ENCODE peak calls at places on chromosomes 7 and 10, in five cellular contexts. W, J, X, F and H are unnamed samples. For H3K36me3 and H3K27me3, the result is how much of the 10 kb centered on the place peaks cover.

GRCh38 chr7:149196151-149196704 is 882 bp downstream of the ZNF282 start:
- DNase-seq in W (peak), J (peak), X (no peak), F (peak), H (no peak)

GRCh38 chr7:76206633-76207032 is 4.9 kb downstream of the SRRM3 start:
- DNase-seq in W (no peak), J (no peak), X (no peak), F (no peak), H (no peak)

GRCh38 chr7:98329974-98330373 is 48.5 kb downstream of the BRI3 start:
- DNase-seq in W (no peak), J (no peak), X (no peak), F (no peak), H (no peak)

GRCh38 chr10:14184841-14185500 is 145.8 kb downstream of the FRMD4A start:
- DNase-seq in W (no peak), J (peak), X (peak), F (peak), H (no peak)

GRCh38 chr7:2629740-2630681 is 1.8 kb upstream of the TTYH3 start:
- DNase-seq in W (no peak), J (no peak), X (no peak), F (peak), H (no peak)

GRCh38 chr10:11345224-11346054 is 266.0 kb downstream of the USP6NL start:
- DNase-seq in W (peak), J (no peak), X (no peak), F (peak), H (peak)

GRCh38 chr7:112449353-112449752 is 907 bp upstream of the IFRD1 start:
- DNase-seq in W (no peak), J (peak), X (peak), F (peak), H (peak)

GRCh38 chr7:96695581-96695980 is 14.1 kb downstream of the SEM1 start:
- DNase-seq in W (no peak), J (no peak), X (no peak), F (no peak), H (no peak)

GRCh38 chr7:22931011-22931410 is 82.9 kb downstream of the HYCC1 start:
- DNase-seq in W (no peak), J (no peak), X (no peak), F (no peak), H (no peak)

GRCh38 chr10:3814832-3815209 is 29.8 kb upstream of the KLF6 start:
- DNase-seq in W (no peak), J (no peak), X (no peak), F (no peak), H (no peak)

GRCh38 chr7:127862540-127862939 is 168.7 kb downstream of the LRRC4 start:
- DNase-seq in W (no peak), J (no peak), X (no peak), F (no peak), H (no peak)

GRCh38 chr10:125997586-125997985 is 101.2 kb downstream of the FANK1 start:
- DNase-seq in W (no peak), J (no peak), X (no peak), F (no peak), H (no peak)

GRCh38 chr10:62554632-62555199 is 180.5 kb downstream of the ZNF365 start:
- DNase-seq in W (no peak), J (peak), X (no peak), F (peak), H (no peak)

GRCh38 chr7:15334524-15335269 is 227.1 kb downstream of the AGMO start:
- DNase-seq in W (no peak), J (no peak), X (no peak), F (no peak), H (no peak)

GRCh38 chr10:74292871-74293427 is 141.9 kb downstream of the ADK start:
- DNase-seq in W (no peak), J (no peak), X (no peak), F (no peak), H (no peak)

GRCh38 chr10:131205556-131205955 is 106.0 kb downstream of the TCERG1L start:
- DNase-seq in W (peak), J (no peak), X (no peak), F (no peak), H (no peak)

DNA sequence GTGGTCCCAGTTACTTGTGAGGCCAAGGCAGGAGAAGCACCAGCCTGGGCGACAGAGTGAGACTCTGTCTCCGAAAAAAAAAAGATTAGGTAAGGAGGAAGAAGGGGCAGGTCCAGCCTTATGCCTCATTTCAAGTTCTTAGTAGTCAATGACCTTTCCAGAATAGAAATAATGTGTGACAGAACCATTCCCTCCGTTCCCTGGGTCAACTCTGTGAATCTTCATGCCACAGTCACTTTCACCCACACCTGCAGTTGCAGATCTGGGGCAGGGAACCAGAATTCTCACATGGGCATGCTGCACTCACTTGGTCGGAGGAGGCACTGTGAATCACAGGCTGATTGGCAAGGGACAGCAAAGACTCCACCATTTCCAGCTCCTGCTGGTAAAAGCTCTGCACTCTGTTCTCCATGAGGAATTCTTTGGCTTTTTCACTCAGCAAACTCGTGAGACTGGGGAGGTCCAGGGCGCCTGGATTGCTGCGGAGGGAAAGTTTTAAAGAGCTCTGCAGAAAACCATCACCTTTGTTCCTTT is 20.7 kb downstream of the STN1 start:
- DNase-seq in W (no peak), J (no peak), X (no peak), F (no peak), H (no peak)
- H3K36me3 ChIP-seq in W (under half), J (under half), X (half or more), F (under half), H (under half)

GRCh38 chr10:71397340-71398212 is 856 bp downstream of the CDH23 start:
- DNase-seq in W (peak), J (no peak), X (no peak), F (no peak), H (no peak)
- H3K27me3 ChIP-seq in W (under half), J (under half), X (under half), F (under half), H (under half)

DNA sequence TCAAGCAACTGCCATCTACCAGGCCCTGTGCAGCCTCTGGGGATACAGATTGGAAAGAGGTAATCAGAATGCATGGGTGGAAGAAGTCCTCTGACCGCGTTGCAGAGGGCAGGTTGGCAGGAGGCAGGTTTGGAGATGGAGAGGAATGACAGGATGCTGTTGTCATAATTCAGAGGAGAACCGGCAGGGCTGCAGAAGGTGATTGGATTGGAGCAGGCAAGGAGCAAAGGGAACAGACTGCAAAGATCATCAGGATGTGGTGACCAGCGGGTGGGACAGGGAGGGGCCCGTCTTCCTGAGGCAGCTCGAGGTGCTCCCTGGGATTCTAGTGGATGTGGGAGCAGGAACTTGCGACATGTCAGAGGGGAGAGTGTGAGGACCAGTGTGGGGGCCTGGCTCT is 78.6 kb upstream of the PPIF start:
- DNase-seq in W (no peak), J (no peak), X (no peak), F (no peak), H (no peak)
- H3K36me3 ChIP-seq in W (under half), J (under half), X (under half), F (under half), H (under half)

GRCh38 chr7:136845899-136846465 is 22.5 kb upstream of the CHRM2 start:
- DNase-seq in W (no peak), J (no peak), X (no peak), F (no peak), H (no peak)

GRCh38 chr7:136853654-136854053 is 14.8 kb upstream of the CHRM2 start:
- DNase-seq in W (no peak), J (no peak), X (no peak), F (no peak), H (no peak)

DNA sequence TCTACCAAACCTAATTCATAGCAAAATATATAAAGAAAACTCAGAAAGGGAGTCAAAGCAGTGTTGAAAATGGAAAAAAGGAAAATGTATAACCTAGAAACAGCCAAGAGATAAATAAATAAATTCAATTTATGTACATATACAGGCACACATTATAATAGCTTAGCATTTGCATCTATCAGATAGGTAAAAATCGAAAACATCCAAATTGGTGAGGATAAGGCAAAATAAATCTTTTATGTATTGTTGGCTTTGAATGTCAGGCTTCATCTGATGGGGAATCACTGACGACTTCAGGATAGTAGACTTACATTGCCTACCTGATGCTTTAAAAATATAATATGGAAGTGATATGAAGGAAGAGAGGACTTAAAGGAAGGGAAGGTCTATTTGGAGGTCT is 20.6 kb upstream of the CHRM2 start:
- DNase-seq in W (no peak), J (no peak), X (no peak), F (no peak), H (no peak)
- H3K27me3 ChIP-seq in W (under half), J (under half), X (under half), F (under half), H (under half)